ENCODE peak calls at places on chromosomes 11 and 22, in five cellular contexts. One of them, this sample, is unnamed.

GRCh38 chr22:50306753-50307749 is at the start of gene PLXNB2:
- DNase-seq in activated CD8-positive, alpha-beta T cell treated with anti-CD3 and anti-CD28 coated beads, Interleukin-2, amount 10 ng/mL, durations not matched to agents 7 days and 5 days: peak
- DNase-seq in ELR: peak
- DNase-seq in NCI-H460: peak
- DNase-seq in NCI-H2227 treated with DMSO at 0.1 percent for 48 hours: peak
- DNase-seq in this sample: peak

GRCh38 chr22:25942126-25942988 is 200.4 kb downstream of the MYO18B start:
- DNase-seq in activated CD8-positive, alpha-beta T cell treated with anti-CD3 and anti-CD28 coated beads, Interleukin-2, amount 10 ng/mL, durations not matched to agents 7 days and 5 days: no peak
- DNase-seq in ELR: no peak
- DNase-seq in NCI-H460: no peak
- DNase-seq in NCI-H2227 treated with DMSO at 0.1 percent for 48 hours: no peak
- DNase-seq in this sample: no peak

GRCh38 chr11:121630041-121630440 is 177.3 kb upstream of the SORL1-AS1 start:
- DNase-seq in activated CD8-positive, alpha-beta T cell treated with anti-CD3 and anti-CD28 coated beads, Interleukin-2, amount 10 ng/mL, durations not matched to agents 7 days and 5 days: no peak
- DNase-seq in ELR: peak
- DNase-seq in NCI-H460: no peak
- DNase-seq in NCI-H2227 treated with DMSO at 0.1 percent for 48 hours: no peak
- DNase-seq in this sample: peak

GRCh38 chr11:86594746-86595145 is 77.7 kb downstream of the ME3 start:
- DNase-seq in activated CD8-positive, alpha-beta T cell treated with anti-CD3 and anti-CD28 coated beads, Interleukin-2, amount 10 ng/mL, durations not matched to agents 7 days and 5 days: no peak
- DNase-seq in ELR: peak
- DNase-seq in NCI-H460: no peak
- DNase-seq in NCI-H2227 treated with DMSO at 0.1 percent for 48 hours: no peak
- DNase-seq in this sample: no peak

GRCh38 chr22:27638329-27639179 is 163.0 kb downstream of the MN1 start:
- DNase-seq in activated CD8-positive, alpha-beta T cell treated with anti-CD3 and anti-CD28 coated beads, Interleukin-2, amount 10 ng/mL, durations not matched to agents 7 days and 5 days: no peak
- DNase-seq in ELR: no peak
- DNase-seq in NCI-H460: no peak
- DNase-seq in NCI-H2227 treated with DMSO at 0.1 percent for 48 hours: no peak
- DNase-seq in this sample: no peak

GRCh38 chr22:48796295-48797015 is 1031.2 kb downstream of the BRD1 start:
- DNase-seq in activated CD8-positive, alpha-beta T cell treated with anti-CD3 and anti-CD28 coated beads, Interleukin-2, amount 10 ng/mL, durations not matched to agents 7 days and 5 days: no peak
- DNase-seq in ELR: no peak
- DNase-seq in NCI-H460: no peak
- DNase-seq in NCI-H2227 treated with DMSO at 0.1 percent for 48 hours: no peak
- DNase-seq in this sample: no peak

GRCh38 chr11:108221401-108221800 is 1.0 kb downstream of the NPAT start:
- DNase-seq in activated CD8-positive, alpha-beta T cell treated with anti-CD3 and anti-CD28 coated beads, Interleukin-2, amount 10 ng/mL, durations not matched to agents 7 days and 5 days: no peak
- DNase-seq in ELR: peak
- DNase-seq in NCI-H460: no peak
- DNase-seq in NCI-H2227 treated with DMSO at 0.1 percent for 48 hours: no peak
- DNase-seq in this sample: peak

GRCh38 chr22:50696799-50697561 is 24.4 kb downstream of the SHANK3 start:
- DNase-seq in activated CD8-positive, alpha-beta T cell treated with anti-CD3 and anti-CD28 coated beads, Interleukin-2, amount 10 ng/mL, durations not matched to agents 7 days and 5 days: no peak
- DNase-seq in ELR: peak
- DNase-seq in NCI-H460: no peak
- DNase-seq in NCI-H2227 treated with DMSO at 0.1 percent for 48 hours: no peak
- DNase-seq in this sample: peak

GRCh38 chr11:26017322-26017860 is 314.5 kb upstream of the ANO3 start:
- DNase-seq in activated CD8-positive, alpha-beta T cell treated with anti-CD3 and anti-CD28 coated beads, Interleukin-2, amount 10 ng/mL, durations not matched to agents 7 days and 5 days: no peak
- DNase-seq in ELR: no peak
- DNase-seq in NCI-H460: no peak
- DNase-seq in NCI-H2227 treated with DMSO at 0.1 percent for 48 hours: no peak
- DNase-seq in this sample: no peak

GRCh38 chr11:742571-743201 is 4.6 kb upstream of the TALDO1 start:
- DNase-seq in activated CD8-positive, alpha-beta T cell treated with anti-CD3 and anti-CD28 coated beads, Interleukin-2, amount 10 ng/mL, durations not matched to agents 7 days and 5 days: no peak
- DNase-seq in ELR: no peak
- DNase-seq in NCI-H460: no peak
- DNase-seq in NCI-H2227 treated with DMSO at 0.1 percent for 48 hours: no peak
- DNase-seq in this sample: no peak

GRCh38 chr11:68946416-68947090 is 34.2 kb downstream of the MRGPRD start:
- DNase-seq in activated CD8-positive, alpha-beta T cell treated with anti-CD3 and anti-CD28 coated beads, Interleukin-2, amount 10 ng/mL, durations not matched to agents 7 days and 5 days: no peak
- DNase-seq in ELR: peak
- DNase-seq in NCI-H460: no peak
- DNase-seq in NCI-H2227 treated with DMSO at 0.1 percent for 48 hours: no peak
- DNase-seq in this sample: no peak